ENCODE peak calls at places on chromosome 1, in eight cellular contexts. One of them, this sample, is unnamed.

GRCh38 chr1:234722267-234722704 is 112.3 kb upstream of the IRF2BP2 start:
- DNase-seq in dorsolateral prefrontal cortex: no peak
- DNase-seq in OCI-LY7: no peak
- DNase-seq in psoas muscle: no peak
- DNase-seq in CD4-positive, alpha-beta T cell: no peak
- DNase-seq in Calu3: no peak
- DNase-seq in breast epithelium: no peak
- DNase-seq in activated B cell treated with CpG ODN at 0.5 μM for 24 hours: no peak
- DNase-seq in this sample: peak

GRCh38 chr1:27949027-27949426 is 10.7 kb upstream of the XKR8 start:
- DNase-seq in breast epithelium: no peak
- DNase-seq in Calu3: no peak
- DNase-seq in dorsolateral prefrontal cortex: no peak
- DNase-seq in psoas muscle: no peak
- DNase-seq in activated B cell treated with CpG ODN at 0.5 μM for 24 hours: no peak
- DNase-seq in CD4-positive, alpha-beta T cell: no peak
- DNase-seq in OCI-LY7: no peak
- DNase-seq in this sample: no peak

GRCh38 chr1:85228952-85229351 is 28.1 kb upstream of the SYDE2 start:
- DNase-seq in Calu3: no peak
- DNase-seq in breast epithelium: no peak
- DNase-seq in CD4-positive, alpha-beta T cell: no peak
- DNase-seq in psoas muscle: no peak
- DNase-seq in dorsolateral prefrontal cortex: no peak
- DNase-seq in activated B cell treated with CpG ODN at 0.5 μM for 24 hours: no peak
- DNase-seq in OCI-LY7: no peak
- DNase-seq in this sample: no peak

GRCh38 chr1:229452956-229453801 is 19.3 kb upstream of the ACTA1 start:
- DNase-seq in CD4-positive, alpha-beta T cell: no peak
- DNase-seq in psoas muscle: no peak
- DNase-seq in Calu3: no peak
- DNase-seq in dorsolateral prefrontal cortex: no peak
- DNase-seq in activated B cell treated with CpG ODN at 0.5 μM for 24 hours: no peak
- DNase-seq in OCI-LY7: peak
- DNase-seq in breast epithelium: no peak
- DNase-seq in this sample: peak

GRCh38 chr1:245086389-245086969 is 68.3 kb upstream of the KIF26B start:
- DNase-seq in CD4-positive, alpha-beta T cell: no peak
- DNase-seq in OCI-LY7: no peak
- DNase-seq in psoas muscle: no peak
- DNase-seq in activated B cell treated with CpG ODN at 0.5 μM for 24 hours: no peak
- DNase-seq in Calu3: no peak
- DNase-seq in dorsolateral prefrontal cortex: no peak
- DNase-seq in breast epithelium: no peak
- DNase-seq in this sample: no peak

GRCh38 chr1:241250465-241250864 is 106.5 kb downstream of the RGS7 start:
- DNase-seq in breast epithelium: no peak
- DNase-seq in CD4-positive, alpha-beta T cell: no peak
- DNase-seq in dorsolateral prefrontal cortex: no peak
- DNase-seq in Calu3: peak
- DNase-seq in activated B cell treated with CpG ODN at 0.5 μM for 24 hours: no peak
- DNase-seq in psoas muscle: no peak
- DNase-seq in OCI-LY7: no peak
- DNase-seq in this sample: no peak

GRCh38 chr1:37153116-37153515 is 118.8 kb upstream of the GRIK3 start:
- DNase-seq in activated B cell treated with CpG ODN at 0.5 μM for 24 hours: no peak
- DNase-seq in Calu3: no peak
- DNase-seq in OCI-LY7: no peak
- DNase-seq in breast epithelium: no peak
- DNase-seq in psoas muscle: no peak
- DNase-seq in dorsolateral prefrontal cortex: no peak
- DNase-seq in CD4-positive, alpha-beta T cell: no peak
- DNase-seq in this sample: no peak

GRCh38 chr1:37741130-37741529 is 23.8 kb downstream of the EPHA10 start:
- DNase-seq in CD4-positive, alpha-beta T cell: no peak
- DNase-seq in breast epithelium: peak
- DNase-seq in psoas muscle: no peak
- DNase-seq in Calu3: no peak
- DNase-seq in OCI-LY7: no peak
- DNase-seq in dorsolateral prefrontal cortex: peak
- DNase-seq in activated B cell treated with CpG ODN at 0.5 μM for 24 hours: no peak
- DNase-seq in this sample: no peak

GRCh38 chr1:167802235-167802634 is 80.5 kb downstream of the MPZL1 start:
- DNase-seq in activated B cell treated with CpG ODN at 0.5 μM for 24 hours: no peak
- DNase-seq in CD4-positive, alpha-beta T cell: no peak
- DNase-seq in Calu3: no peak
- DNase-seq in psoas muscle: no peak
- DNase-seq in OCI-LY7: no peak
- DNase-seq in dorsolateral prefrontal cortex: no peak
- DNase-seq in breast epithelium: no peak
- DNase-seq in this sample: no peak

GRCh38 chr1:245648749-245649517 is 494.1 kb downstream of the KIF26B start:
- DNase-seq in CD4-positive, alpha-beta T cell: no peak
- DNase-seq in Calu3: no peak
- DNase-seq in psoas muscle: no peak
- DNase-seq in breast epithelium: no peak
- DNase-seq in activated B cell treated with CpG ODN at 0.5 μM for 24 hours: no peak
- DNase-seq in dorsolateral prefrontal cortex: no peak
- DNase-seq in OCI-LY7: no peak
- DNase-seq in this sample: no peak

GRCh38 chr1:66944330-66945274 is 19.8 kb downstream of the MIER1 start:
- DNase-seq in CD4-positive, alpha-beta T cell: no peak
- DNase-seq in Calu3: peak
- DNase-seq in dorsolateral prefrontal cortex: no peak
- DNase-seq in psoas muscle: no peak
- DNase-seq in OCI-LY7: no peak
- DNase-seq in activated B cell treated with CpG ODN at 0.5 μM for 24 hours: no peak
- DNase-seq in breast epithelium: no peak
- DNase-seq in this sample: no peak

GRCh38 chr1:183472488-183473285 is at the start of gene SMG7:
- DNase-seq in psoas muscle: peak
- DNase-seq in dorsolateral prefrontal cortex: peak
- DNase-seq in breast epithelium: no peak
- DNase-seq in CD4-positive, alpha-beta T cell: peak
- DNase-seq in Calu3: peak
- DNase-seq in activated B cell treated with CpG ODN at 0.5 μM for 24 hours: no peak
- DNase-seq in OCI-LY7: peak
- DNase-seq in this sample: peak

GRCh38 chr1:26189751-26190275 is 589 bp upstream of the CATSPER4 start:
- DNase-seq in Calu3: no peak
- DNase-seq in CD4-positive, alpha-beta T cell: no peak
- DNase-seq in breast epithelium: no peak
- DNase-seq in OCI-LY7: no peak
- DNase-seq in psoas muscle: no peak
- DNase-seq in dorsolateral prefrontal cortex: no peak
- DNase-seq in activated B cell treated with CpG ODN at 0.5 μM for 24 hours: no peak
- DNase-seq in this sample: no peak

GRCh38 chr1:38328278-38329035 is 281.9 kb upstream of the POU3F1 start:
- DNase-seq in psoas muscle: no peak
- DNase-seq in CD4-positive, alpha-beta T cell: no peak
- DNase-seq in dorsolateral prefrontal cortex: peak
- DNase-seq in OCI-LY7: no peak
- DNase-seq in Calu3: no peak
- DNase-seq in activated B cell treated with CpG ODN at 0.5 μM for 24 hours: no peak
- DNase-seq in breast epithelium: no peak
- DNase-seq in this sample: no peak

GRCh38 chr1:24149854-24150227 is 6.9 kb upstream of the IL22RA1 start:
- DNase-seq in activated B cell treated with CpG ODN at 0.5 μM for 24 hours: no peak
- DNase-seq in breast epithelium: no peak
- DNase-seq in dorsolateral prefrontal cortex: no peak
- DNase-seq in psoas muscle: no peak
- DNase-seq in CD4-positive, alpha-beta T cell: no peak
- DNase-seq in OCI-LY7: no peak
- DNase-seq in Calu3: peak
- DNase-seq in this sample: peak

GRCh38 chr1:226429051-226429461 is 21.2 kb upstream of the PARP1 start:
- DNase-seq in dorsolateral prefrontal cortex: no peak
- DNase-seq in OCI-LY7: peak
- DNase-seq in CD4-positive, alpha-beta T cell: no peak
- DNase-seq in Calu3: no peak
- DNase-seq in activated B cell treated with CpG ODN at 0.5 μM for 24 hours: no peak
- DNase-seq in breast epithelium: no peak
- DNase-seq in psoas muscle: no peak
- DNase-seq in this sample: peak

GRCh38 chr1:117007719-117008013 is 6.1 kb downstream of the CD101 start:
- DNase-seq in dorsolateral prefrontal cortex: no peak
- DNase-seq in Calu3: no peak
- DNase-seq in activated B cell treated with CpG ODN at 0.5 μM for 24 hours: no peak
- DNase-seq in OCI-LY7: no peak
- DNase-seq in breast epithelium: no peak
- DNase-seq in psoas muscle: no peak
- DNase-seq in CD4-positive, alpha-beta T cell: no peak
- DNase-seq in this sample: no peak

GRCh38 chr1:234474375-234474774 is 4.6 kb downstream of the TARBP1 start:
- DNase-seq in OCI-LY7: no peak
- DNase-seq in activated B cell treated with CpG ODN at 0.5 μM for 24 hours: no peak
- DNase-seq in Calu3: no peak
- DNase-seq in breast epithelium: no peak
- DNase-seq in psoas muscle: no peak
- DNase-seq in dorsolateral prefrontal cortex: no peak
- DNase-seq in CD4-positive, alpha-beta T cell: no peak
- DNase-seq in this sample: no peak

GRCh38 chr1:39995973-39996393 is 41.0 kb downstream of the MFSD2A start:
- DNase-seq in Calu3: no peak
- DNase-seq in activated B cell treated with CpG ODN at 0.5 μM for 24 hours: no peak
- DNase-seq in OCI-LY7: peak
- DNase-seq in breast epithelium: no peak
- DNase-seq in CD4-positive, alpha-beta T cell: peak
- DNase-seq in psoas muscle: no peak
- DNase-seq in dorsolateral prefrontal cortex: no peak
- DNase-seq in this sample: no peak

DNA sequence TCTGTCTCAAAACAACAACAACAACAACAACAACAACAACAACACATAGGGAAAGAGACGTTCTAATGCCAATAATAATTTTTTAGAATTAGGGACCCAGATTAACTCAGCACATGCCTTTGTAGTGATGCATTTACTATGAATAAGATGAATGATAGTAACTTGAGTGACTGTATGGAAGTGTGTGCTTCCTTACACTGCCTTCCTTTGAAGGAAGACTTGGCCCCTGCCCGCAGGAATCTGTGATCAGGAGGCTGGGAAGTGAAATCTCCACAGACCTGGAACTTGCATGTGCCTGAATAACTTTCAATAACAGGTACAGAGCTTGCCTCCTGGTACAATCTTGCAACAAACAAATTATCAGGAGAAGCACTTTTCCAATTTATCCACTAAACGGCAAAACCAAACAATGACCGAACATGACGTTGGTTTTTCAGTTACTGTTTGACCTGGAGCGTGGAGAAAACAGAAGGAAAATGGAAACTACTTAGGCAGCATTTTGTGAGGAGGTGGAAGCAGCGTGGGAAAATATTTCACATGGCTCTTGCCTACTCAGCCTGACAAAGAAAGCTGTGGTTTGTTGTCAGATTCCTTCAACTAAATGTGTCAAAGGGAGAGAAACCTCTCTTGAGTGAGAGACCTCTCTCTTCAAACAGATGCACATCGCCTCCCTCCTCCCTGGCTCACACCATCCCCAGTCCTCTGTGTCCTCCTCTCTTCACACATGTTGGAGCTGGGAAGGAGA is 10.1 kb upstream of the ABCA4 start:
- DNase-seq in Calu3: no peak
- DNase-seq in CD4-positive, alpha-beta T cell: no peak
- DNase-seq in breast epithelium: no peak
- DNase-seq in OCI-LY7: no peak
- DNase-seq in dorsolateral prefrontal cortex: no peak
- DNase-seq in activated B cell treated with CpG ODN at 0.5 μM for 24 hours: no peak
- DNase-seq in psoas muscle: no peak
- DNase-seq in this sample: no peak
- TF ChIP-seq CTCF in Calu3: no peak
- TF ChIP-seq CTCF in CD4-positive, alpha-beta T cell: no peak
- TF ChIP-seq CTCF in breast epithelium: no peak
- TF ChIP-seq CTCF in OCI-LY7: no peak
- TF ChIP-seq CTCF in dorsolateral prefrontal cortex: no peak
- TF ChIP-seq CTCF in activated B cell treated with CpG ODN at 0.5 μM for 24 hours: no peak
- TF ChIP-seq CTCF in psoas muscle: no peak
- TF ChIP-seq CTCF in this sample: no peak

DNA sequence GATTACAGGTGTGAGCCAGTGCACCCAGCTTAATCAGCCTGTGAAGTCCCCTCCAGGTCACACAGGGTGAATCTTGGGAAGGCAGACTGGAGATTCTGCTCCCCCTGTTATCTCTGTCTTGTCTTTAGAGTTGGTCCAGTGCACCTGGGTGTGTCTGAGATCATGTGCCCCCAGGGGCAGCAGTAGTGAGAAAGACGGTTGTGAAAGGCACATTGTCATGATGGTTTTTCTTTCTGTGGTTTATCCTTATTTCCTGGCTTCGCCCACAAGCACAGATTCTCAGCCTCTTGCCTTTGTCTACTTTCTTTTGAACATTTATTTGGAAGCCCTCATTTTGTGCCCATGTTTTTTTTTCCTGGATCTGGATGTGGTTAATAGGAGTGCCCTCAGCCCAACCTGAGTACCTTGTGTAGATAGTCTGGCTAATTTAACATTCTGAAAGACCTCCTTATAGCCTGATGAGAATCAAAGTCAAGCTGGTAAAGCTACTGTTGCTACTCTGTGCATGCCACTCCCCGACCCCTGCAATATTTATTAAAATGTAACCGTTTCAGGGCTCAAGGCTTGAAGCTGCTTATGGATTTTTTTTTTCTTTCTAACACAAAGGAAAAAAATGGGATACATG is 23.7 kb downstream of the UCK2 start:
- DNase-seq in CD4-positive, alpha-beta T cell: no peak
- DNase-seq in breast epithelium: peak
- DNase-seq in Calu3: no peak
- DNase-seq in OCI-LY7: peak
- DNase-seq in activated B cell treated with CpG ODN at 0.5 μM for 24 hours: no peak
- DNase-seq in psoas muscle: no peak
- DNase-seq in dorsolateral prefrontal cortex: no peak
- DNase-seq in this sample: peak
- TF ChIP-seq CTCF in CD4-positive, alpha-beta T cell: no peak
- TF ChIP-seq CTCF in breast epithelium: no peak
- TF ChIP-seq CTCF in Calu3: no peak
- TF ChIP-seq CTCF in OCI-LY7: no peak
- TF ChIP-seq CTCF in activated B cell treated with CpG ODN at 0.5 μM for 24 hours: no peak
- TF ChIP-seq CTCF in psoas muscle: no peak
- TF ChIP-seq CTCF in dorsolateral prefrontal cortex: no peak
- TF ChIP-seq CTCF in this sample: no peak

DNA sequence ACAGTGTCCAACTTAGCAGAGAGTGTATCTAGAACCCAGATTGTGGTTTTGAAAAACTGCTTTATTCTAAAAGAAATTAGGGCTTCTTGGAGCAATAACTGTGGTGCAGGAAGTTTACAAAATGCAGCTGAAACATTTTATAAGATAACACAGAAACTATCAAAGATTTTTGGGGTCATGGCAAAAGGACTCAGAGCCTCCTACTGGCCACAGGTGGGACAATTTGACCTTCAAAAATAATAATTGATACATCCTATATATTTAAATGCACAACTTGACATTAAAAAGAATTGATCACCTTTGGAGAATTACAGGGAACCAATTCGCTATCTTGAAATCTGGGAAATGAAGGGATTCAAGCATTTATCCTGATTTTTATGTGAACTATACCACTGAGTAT is 235.2 kb downstream of the RPS6KC1 start:
- DNase-seq in CD4-positive, alpha-beta T cell: no peak
- DNase-seq in breast epithelium: no peak
- DNase-seq in activated B cell treated with CpG ODN at 0.5 μM for 24 hours: no peak
- DNase-seq in OCI-LY7: no peak
- DNase-seq in dorsolateral prefrontal cortex: no peak
- DNase-seq in Calu3: no peak
- DNase-seq in psoas muscle: no peak
- DNase-seq in this sample: no peak
- TF ChIP-seq CTCF in CD4-positive, alpha-beta T cell: no peak
- TF ChIP-seq CTCF in breast epithelium: no peak
- TF ChIP-seq CTCF in activated B cell treated with CpG ODN at 0.5 μM for 24 hours: no peak
- TF ChIP-seq CTCF in OCI-LY7: peak
- TF ChIP-seq CTCF in dorsolateral prefrontal cortex: no peak
- TF ChIP-seq CTCF in Calu3: peak
- TF ChIP-seq CTCF in psoas muscle: no peak
- TF ChIP-seq CTCF in this sample: no peak

GRCh38 chr1:205375816-205376545 is 19.3 kb upstream of the KLHDC8A start:
- DNase-seq in OCI-LY7: no peak
- DNase-seq in Calu3: peak
- DNase-seq in dorsolateral prefrontal cortex: no peak
- DNase-seq in psoas muscle: no peak
- DNase-seq in CD4-positive, alpha-beta T cell: no peak
- DNase-seq in activated B cell treated with CpG ODN at 0.5 μM for 24 hours: no peak
- DNase-seq in breast epithelium: peak
- DNase-seq in this sample: no peak
- TF ChIP-seq CTCF in OCI-LY7: no peak
- TF ChIP-seq CTCF in Calu3: no peak
- TF ChIP-seq CTCF in dorsolateral prefrontal cortex: no peak
- TF ChIP-seq CTCF in psoas muscle: no peak
- TF ChIP-seq CTCF in CD4-positive, alpha-beta T cell: no peak
- TF ChIP-seq CTCF in activated B cell treated with CpG ODN at 0.5 μM for 24 hours: no peak
- TF ChIP-seq CTCF in breast epithelium: no peak
- TF ChIP-seq CTCF in this sample: no peak